ENCODE peak calls at places on chromosomes 6 and 20, in seven cellular contexts. A is T-helper 1 cell; C is GDM1; U is M059J; X is tibial nerve; S is CD8-positive, alpha-beta T cell; V is stimulated activated CD4-positive, alpha-beta T cell treated with anti-CD3 and anti-CD28 coated beads, Interleukin-12 subunit alpha, Interleukin-12 subunit beta, amount 100 ng/mL, for 4 hours. J is an unnamed sample.

GRCh38 chr6:168459572-168459971 is 18.6 kb downstream of the SMOC2 start:
- DNase-seq in U (no peak), A (no peak), C (no peak), S (no peak), X (no peak), V (no peak), J (no peak)

GRCh38 chr6:20564269-20564668 is 30.0 kb downstream of the CDKAL1 start:
- DNase-seq in X (no peak), V (no peak), U (peak), C (no peak), A (no peak), S (no peak), J (no peak)

GRCh38 chr20:22623211-22623610 is 38.8 kb upstream of the FOXA2 start:
- DNase-seq in C (no peak), V (no peak), U (peak), S (no peak), X (no peak), A (no peak), J (no peak)

GRCh38 chr6:95978230-95978629 is 37.5 kb upstream of the FUT9 start:
- DNase-seq in U (no peak), X (no peak), S (no peak), V (no peak), A (no peak), C (no peak), J (no peak)

GRCh38 chr6:109867009-109867969 is 110.8 kb upstream of the GPR6 start:
- DNase-seq in S (no peak), C (no peak), U (peak), A (no peak), X (peak), V (no peak), J (no peak)

GRCh38 chr6:88891135-88891845 is 72.1 kb downstream of the RNGTT start:
- DNase-seq in A (no peak), V (no peak), C (no peak), U (no peak), X (no peak), S (no peak), J (no peak)

GRCh38 chr6:19804362-19805145 is 32.6 kb upstream of the ID4 start:
- DNase-seq in C (peak), S (no peak), A (no peak), V (peak), U (peak), X (peak), J (no peak)

GRCh38 chr6:168192195-168192900 is 113.3 kb upstream of the FRMD1 start:
- DNase-seq in C (no peak), X (no peak), V (no peak), S (no peak), A (no peak), U (no peak), J (no peak)

GRCh38 chr6:127717384-127717783 is 140.4 kb downstream of the C6orf58 start:
- DNase-seq in S (no peak), U (no peak), V (no peak), A (no peak), X (no peak), C (no peak), J (no peak)

GRCh38 chr20:62962891-62963613 is 10.5 kb downstream of the SLC17A9 start:
- DNase-seq in C (no peak), V (no peak), A (no peak), S (no peak), X (no peak), U (no peak), J (no peak)

GRCh38 chr20:62743777-62744317 is 35.2 kb downstream of the NTSR1 start:
- DNase-seq in V (no peak), C (no peak), X (no peak), A (peak), U (no peak), S (no peak), J (no peak)

J was measured in activated effector memory CD4-positive, alpha-beta T cell treated with Interleukin-2 at 50 U/mL for 16 hours.